ENCODE peak calls at places on chromosomes 5 and 9, in ten cellular contexts. C is progenitor cell of endocrine pancreas, Q is glutamatergic neuron, L is endothelial cell, D is brain microvascular endothelial cell, N is BE2C, P is AG10803, W is AG09309, J is cardiac fibroblast, U is AG04450. V is an unnamed sample.

GRCh38 chr5:178196986-178197385 is 7.3 kb upstream of the HNRNPAB start:
- DNase-seq in C (no peak), Q (peak), L (peak), D (no peak), N (no peak), P (no peak), W (no peak), J (no peak), U (no peak), V (peak)

GRCh38 chr5:139649082-139649991 is 1.2 kb downstream of the CXXC5 start:
- DNase-seq in C (no peak), Q (peak), L (peak), D (no peak), N (peak), P (no peak), W (no peak), J (peak), U (no peak), V (no peak)

GRCh38 chr9:133000842-133001241 is 22.3 kb downstream of the GFI1B start:
- DNase-seq in C (no peak), Q (no peak), L (no peak), D (no peak), N (no peak), P (no peak), W (no peak), J (no peak), U (no peak), V (no peak)

GRCh38 chr5:157549283-157549629 is 26.3 kb downstream of the ADAM19 start:
- DNase-seq in C (no peak), Q (no peak), L (no peak), D (no peak), N (no peak), P (peak), W (no peak), J (peak), U (no peak), V (no peak)

GRCh38 chr9:34998266-34998665 is 8.7 kb downstream of the DNAJB5 start:
- DNase-seq in C (no peak), Q (no peak), L (no peak), D (no peak), N (no peak), P (no peak), W (no peak), J (no peak), U (no peak), V (peak)

GRCh38 chr5:135053278-135053677 is 19.2 kb upstream of the PITX1 start:
- DNase-seq in C (no peak), Q (no peak), L (no peak), D (no peak), N (no peak), P (no peak), W (no peak), J (no peak), U (no peak), V (peak)

GRCh38 chr5:16234598-16234997 is 55.0 kb upstream of the MARCHF11 start:
- DNase-seq in C (no peak), Q (no peak), L (no peak), D (no peak), N (peak), P (no peak), W (no peak), J (no peak), U (no peak), V (no peak)

GRCh38 chr5:168701641-168702040 is 122.5 kb upstream of the PANK3 start:
- DNase-seq in C (no peak), Q (no peak), L (no peak), D (no peak), N (no peak), P (no peak), W (no peak), J (no peak), U (no peak), V (no peak)

GRCh38 chr5:124530916-124531315 is 215.5 kb downstream of the ZNF608 start:
- DNase-seq in C (no peak), Q (no peak), L (no peak), D (no peak), N (no peak), P (no peak), W (no peak), J (no peak), U (no peak), V (no peak)

GRCh38 chr5:180067986-180068385 is 3.6 kb downstream of the RNF130 start:
- DNase-seq in C (no peak), Q (no peak), L (no peak), D (no peak), N (no peak), P (no peak), W (no peak), J (no peak), U (no peak), V (no peak)

GRCh38 chr5:95644351-95645042 is 2.1 kb upstream of the RFESD start:
- DNase-seq in C (no peak), Q (peak), L (peak), D (peak), N (peak), P (peak), W (no peak), J (peak), U (no peak), V (peak)

GRCh38 chr5:39697891-39698290 is 273.1 kb upstream of the DAB2 start:
- DNase-seq in C (no peak), Q (no peak), L (no peak), D (no peak), N (no peak), P (no peak), W (no peak), J (no peak), U (no peak), V (no peak)

GRCh38 chr5:144390133-144390532 is 219.5 kb downstream of the KCTD16 start:
- DNase-seq in C (no peak), Q (no peak), L (no peak), D (no peak), N (no peak), P (peak), W (no peak), J (peak), U (no peak), V (no peak)

GRCh38 chr5:33684760-33685159 is 207.0 kb downstream of the ADAMTS12 start:
- DNase-seq in C (no peak), Q (no peak), L (no peak), D (no peak), N (no peak), P (no peak), W (no peak), J (no peak), U (no peak), V (no peak)

GRCh38 chr5:53249529-53249928 is 140.0 kb upstream of the MOCS2 start:
- DNase-seq in C (no peak), Q (no peak), L (no peak), D (peak), N (no peak), P (peak), W (peak), J (peak), U (peak), V (no peak)

GRCh38 chr5:134534726-134535110 is 9.2 kb downstream of the JADE2 start:
- DNase-seq in C (no peak), Q (no peak), L (no peak), D (no peak), N (no peak), P (no peak), W (no peak), J (no peak), U (no peak), V (no peak)

GRCh38 chr9:20597862-20598261 is 24.4 kb downstream of the MLLT3 start:
- DNase-seq in C (no peak), Q (no peak), L (no peak), D (no peak), N (no peak), P (peak), W (no peak), J (no peak), U (no peak), V (no peak)

GRCh38 chr9:76366275-76366674 is 28.0 kb downstream of the RFK start:
- DNase-seq in C (no peak), Q (no peak), L (no peak), D (no peak), N (peak), P (no peak), W (no peak), J (no peak), U (no peak), V (no peak)

GRCh38 chr5:3564827-3565560 is 30.6 kb upstream of the IRX1 start:
- DNase-seq in C (no peak), Q (no peak), L (no peak), D (no peak), N (no peak), P (no peak), W (no peak), J (no peak), U (no peak), V (no peak)

GRCh38 chr5:33073856-33074255 is 362.7 kb downstream of the NPR3 start:
- DNase-seq in C (no peak), Q (no peak), L (no peak), D (no peak), N (no peak), P (no peak), W (no peak), J (no peak), U (no peak), V (no peak)

DNA sequence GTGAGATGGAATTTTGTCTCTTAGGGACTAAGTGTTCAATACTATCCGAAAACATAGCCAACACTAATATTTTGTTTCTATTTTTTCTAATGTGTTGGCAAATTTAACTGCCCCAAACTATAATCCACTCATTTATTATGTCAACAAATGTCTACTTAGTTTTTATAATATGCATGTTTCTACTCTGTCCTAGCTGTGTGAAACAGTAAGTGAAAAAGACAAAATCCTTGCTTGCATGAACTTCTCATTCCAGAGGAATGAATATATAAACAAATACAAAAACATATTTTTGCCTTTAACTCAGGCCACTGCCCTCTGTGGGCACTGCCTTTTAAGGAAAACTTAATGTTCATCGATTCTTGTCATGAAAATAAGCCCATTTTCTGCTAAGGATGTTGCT is 1275.4 kb upstream of the CDH18 start:
- DNase-seq in C (no peak), Q (no peak), L (no peak), D (peak), N (no peak), P (no peak), W (no peak), J (no peak), U (no peak), V (no peak)
- TF ChIP-seq CTCF in C (no peak), Q (no peak), L (no peak), D (no peak), N (no peak), P (no peak), W (no peak), J (no peak), U (no peak), V (no peak)

DNA sequence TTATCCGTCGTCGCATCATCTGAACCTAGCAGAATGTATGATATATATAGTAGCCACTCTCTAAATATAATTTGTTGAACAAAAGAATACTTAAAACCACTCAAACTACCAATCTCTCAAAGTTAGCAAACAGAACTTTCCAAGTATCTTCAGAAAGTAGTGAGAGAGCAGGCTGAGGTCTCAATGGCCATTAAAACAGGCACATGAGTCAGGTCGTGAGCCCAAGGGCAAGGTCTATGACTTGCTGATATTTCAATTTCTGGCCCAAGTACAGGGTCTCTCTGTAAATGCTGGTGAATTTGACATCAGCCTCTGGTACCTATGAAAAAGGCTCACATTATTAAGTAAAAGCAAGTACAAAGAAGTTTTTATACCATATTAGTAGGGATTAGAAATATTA is 95.1 kb downstream of the GPR21 start:
- DNase-seq in C (no peak), Q (no peak), L (no peak), D (no peak), N (no peak), P (no peak), W (no peak), J (no peak), U (no peak), V (no peak)
- TF ChIP-seq CTCF in C (no peak), Q (no peak), L (no peak), D (no peak), N (no peak), P (no peak), W (no peak), J (no peak), U (no peak), V (no peak)

DNA sequence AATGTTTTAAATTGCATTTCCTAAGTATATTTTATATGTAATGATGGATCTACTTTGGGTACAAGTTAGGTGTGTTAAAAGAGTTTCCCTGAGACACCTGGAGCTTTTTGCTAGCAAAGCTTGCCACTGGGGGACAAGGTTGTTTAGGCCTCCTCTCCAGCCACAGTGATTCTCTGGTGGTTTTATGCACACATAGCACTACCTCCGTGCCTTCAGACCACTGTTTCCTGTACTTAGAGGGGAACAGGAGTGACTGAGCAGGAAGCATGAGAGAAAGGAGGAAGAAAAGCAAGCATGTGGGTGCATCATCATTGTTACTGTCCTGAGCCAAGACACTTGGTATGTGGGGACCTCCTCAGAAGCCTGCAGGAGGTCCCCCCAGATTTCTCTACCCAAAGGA is 272.1 kb downstream of the RASEF start:
- DNase-seq in C (no peak), Q (no peak), L (no peak), D (no peak), N (no peak), P (no peak), W (no peak), J (no peak), U (no peak), V (no peak)
- TF ChIP-seq CTCF in C (no peak), Q (no peak), L (no peak), D (no peak), N (no peak), P (no peak), W (no peak), J (no peak), U (no peak), V (no peak)

GRCh38 chr9:134657666-134658377 is 16.2 kb downstream of the COL5A1 start:
- DNase-seq in C (no peak), Q (no peak), L (no peak), D (no peak), N (peak), P (no peak), W (no peak), J (no peak), U (no peak), V (no peak)

GRCh38 chr9:134655591-134656333 is 14.2 kb downstream of the COL5A1 start:
- DNase-seq in C (no peak), Q (peak), L (no peak), D (no peak), N (peak), P (no peak), W (no peak), J (no peak), U (no peak), V (no peak)

GRCh38 chr9:134658378-134658955 is 16.9 kb downstream of the COL5A1 start:
- DNase-seq in C (no peak), Q (peak), L (no peak), D (no peak), N (peak), P (no peak), W (no peak), J (no peak), U (no peak), V (no peak)

GRCh38 chr9:134655101-134655500 is 13.5 kb downstream of the COL5A1 start:
- DNase-seq in C (no peak), Q (peak), L (no peak), D (no peak), N (peak), P (no peak), W (no peak), J (no peak), U (no peak), V (no peak)

GRCh38 chr9:134656334-134657034 is 14.9 kb downstream of the COL5A1 start:
- DNase-seq in C (no peak), Q (peak), L (no peak), D (no peak), N (peak), P (no peak), W (no peak), J (no peak), U (no peak), V (no peak)
- TF ChIP-seq CTCF in C (no peak), Q (no peak), L (no peak), D (peak), N (no peak), P (peak), W (no peak), J (no peak), U (peak), V (no peak)

GRCh38 chr9:36873247-36873875 is 160.7 kb downstream of the PAX5 start:
- DNase-seq in C (peak), Q (peak), L (peak), D (peak), N (peak), P (peak), W (peak), J (peak), U (no peak), V (peak)
- TF ChIP-seq CTCF in C (peak), Q (peak), L (peak), D (peak), N (peak), P (peak), W (peak), J (peak), U (peak), V (peak)

DNA sequence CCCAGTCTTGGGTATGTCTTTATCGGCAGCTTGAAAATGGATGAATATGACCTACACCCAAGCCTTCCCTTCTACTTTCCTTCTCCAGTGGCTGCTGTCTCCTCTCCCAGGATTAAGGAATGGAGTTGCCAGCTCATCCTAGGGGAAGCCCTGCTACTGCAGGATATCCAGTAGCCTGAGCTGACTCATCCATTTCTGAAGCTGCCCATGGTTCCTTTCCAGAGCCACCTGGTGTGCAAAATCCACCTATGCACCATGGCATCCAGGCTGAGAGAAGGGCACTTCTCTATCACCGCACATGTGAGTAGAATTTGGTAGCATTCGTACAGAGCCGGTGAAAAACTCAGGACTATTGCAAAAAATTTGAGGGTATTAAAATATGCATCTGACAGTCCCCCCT is 290.8 kb downstream of the YTHDC2 start:
- DNase-seq in C (no peak), Q (no peak), L (no peak), D (no peak), N (no peak), P (no peak), W (no peak), J (no peak), U (no peak), V (no peak)
- TF ChIP-seq CTCF in C (no peak), Q (no peak), L (no peak), D (no peak), N (no peak), P (no peak), W (no peak), J (no peak), U (no peak), V (no peak)

GRCh38 chr5:107700486-107700885 is 29.7 kb upstream of the EFNA5 start:
- DNase-seq in C (no peak), Q (no peak), L (no peak), D (no peak), N (no peak), P (peak), W (no peak), J (peak), U (no peak), V (no peak)

GRCh38 chr5:107699425-107699824 is 28.7 kb upstream of the EFNA5 start:
- DNase-seq in C (no peak), Q (no peak), L (no peak), D (no peak), N (no peak), P (no peak), W (no peak), J (no peak), U (no peak), V (no peak)

GRCh38 chr5:107698286-107698685 is 27.5 kb upstream of the EFNA5 start:
- DNase-seq in C (no peak), Q (no peak), L (no peak), D (no peak), N (no peak), P (peak), W (peak), J (peak), U (no peak), V (no peak)

GRCh38 chr5:107696071-107696470 is 25.3 kb upstream of the EFNA5 start:
- DNase-seq in C (no peak), Q (no peak), L (no peak), D (no peak), N (no peak), P (no peak), W (no peak), J (no peak), U (no peak), V (no peak)

GRCh38 chr5:107696511-107696910 is 25.8 kb upstream of the EFNA5 start:
- DNase-seq in C (no peak), Q (no peak), L (no peak), D (no peak), N (no peak), P (no peak), W (no peak), J (no peak), U (no peak), V (no peak)
- TF ChIP-seq CTCF in C (no peak), Q (no peak), L (no peak), D (no peak), N (no peak), P (no peak), W (no peak), J (no peak), U (no peak), V (no peak)

GRCh38 chr9:114048533-114049452 is 29.3 kb downstream of the AMBP start:
- DNase-seq in C (no peak), Q (no peak), L (no peak), D (no peak), N (peak), P (no peak), W (no peak), J (no peak), U (no peak), V (no peak)
- TF ChIP-seq CTCF in C (no peak), Q (no peak), L (no peak), D (no peak), N (no peak), P (no peak), W (no peak), J (no peak), U (no peak), V (no peak)

V was measured in GM20000.